ENCODE peak calls at places on chromosome 20, in five cellular contexts. R, I, M, H and O are unnamed samples.

GRCh38 chr20:18252597-18253451 is 35.5 kb upstream of the ZNF133 start:
- DNase-seq in R (peak), I (no peak), M (no peak), H (no peak), O (no peak)

GRCh38 chr20:52313335-52313963 is 121.9 kb upstream of the ZFP64 start:
- DNase-seq in R (peak), I (no peak), M (no peak), H (no peak), O (no peak)

GRCh38 chr20:1478566-1478965 is 11.9 kb upstream of the NSFL1C start:
- DNase-seq in R (peak), I (no peak), M (no peak), H (no peak), O (no peak)

GRCh38 chr20:16360668-16361067 is 212.6 kb downstream of the KIF16B start:
- DNase-seq in R (no peak), I (no peak), M (no peak), H (no peak), O (no peak)

GRCh38 chr20:44572551-44573500 is 9.6 kb upstream of the PKIG start:
- DNase-seq in R (peak), I (no peak), M (no peak), H (no peak), O (no peak)

GRCh38 chr20:9344080-9344920 is 170.1 kb upstream of the LAMP5 start:
- DNase-seq in R (no peak), I (no peak), M (no peak), H (no peak), O (no peak)

GRCh38 chr20:1524004-1524403 is 32.8 kb upstream of the SIRPB2 start:
- DNase-seq in R (no peak), I (no peak), M (no peak), H (peak), O (no peak)

GRCh38 chr20:26208296-26209091 is 511.8 kb upstream of the ZNF337 start:
- DNase-seq in R (peak), I (no peak), M (no peak), H (no peak), O (peak)

GRCh38 chr20:41654884-41655283 is 36.7 kb upstream of the CHD6 start:
- DNase-seq in R (peak), I (no peak), M (no peak), H (peak), O (no peak)

DNA sequence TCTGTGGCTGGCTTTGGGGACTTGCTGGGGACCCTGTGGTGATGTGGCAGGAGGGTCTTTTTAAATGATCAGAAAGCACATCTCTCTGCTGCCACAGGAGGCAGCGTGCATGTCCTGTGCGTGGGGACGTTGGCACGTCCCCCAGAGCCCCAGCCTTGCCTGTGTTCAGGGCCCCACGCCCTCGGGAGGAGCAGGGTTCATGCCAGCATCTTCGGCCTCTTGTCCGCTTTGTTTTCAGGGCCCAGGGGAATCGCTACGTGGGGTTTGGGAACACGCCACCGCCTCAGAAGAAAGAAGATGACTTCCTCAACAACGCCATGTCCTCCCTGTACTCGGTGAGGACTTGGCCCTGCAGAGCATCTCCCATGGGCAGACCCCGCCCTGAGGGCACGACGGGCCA is 6.0 kb downstream of the ARFGAP1 start:
- DNase-seq in R (no peak), I (no peak), M (no peak), H (no peak), O (no peak)
- TF ChIP-seq CTCF in R (no peak), I (no peak), M (no peak), H (peak), O (no peak)

DNA sequence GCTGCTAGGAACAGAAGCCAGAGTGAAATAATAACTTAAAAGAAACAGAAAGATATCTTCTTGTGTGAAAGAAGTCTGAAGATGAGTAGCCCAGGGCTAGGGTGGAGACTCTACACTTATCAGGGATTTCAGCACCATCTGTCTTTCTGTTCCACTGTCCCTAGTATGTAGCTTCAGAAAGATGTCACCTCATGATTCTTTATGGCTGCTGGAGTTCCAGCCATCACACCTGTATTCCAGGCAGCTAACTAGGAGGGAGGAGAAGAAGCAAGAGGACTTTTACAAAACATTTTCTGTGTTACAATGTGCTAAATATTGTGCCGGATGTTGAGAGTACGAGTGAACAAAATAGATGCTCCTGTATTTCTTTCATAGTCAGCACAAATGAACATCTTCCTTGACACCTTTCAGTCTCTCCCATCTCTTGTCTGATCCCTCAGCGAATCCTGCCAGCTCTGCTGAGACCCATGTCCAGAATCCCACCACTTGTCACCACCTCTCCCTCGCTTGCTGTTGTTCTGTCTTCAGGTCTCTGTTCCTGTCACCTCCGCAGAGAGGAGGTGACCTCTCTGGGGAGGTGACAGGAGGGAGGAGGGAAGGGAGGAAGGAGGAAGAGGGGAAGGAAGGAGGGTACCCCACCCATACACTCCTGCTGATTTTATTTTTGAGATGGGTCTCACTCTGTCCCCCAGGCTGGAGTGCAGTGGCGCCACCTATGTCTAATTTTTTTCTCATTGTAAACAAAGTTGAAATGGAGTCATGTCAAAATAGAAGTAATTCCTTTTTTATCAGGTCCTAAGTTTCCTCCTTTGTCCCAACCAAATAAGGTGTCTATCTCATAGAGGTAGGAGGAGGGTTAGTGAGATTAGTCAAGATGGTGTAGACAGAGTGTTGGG is 188.9 kb downstream of the TFAP2C start:
- DNase-seq in R (no peak), I (no peak), M (no peak), H (no peak), O (no peak)
- TF ChIP-seq CTCF in R (no peak), I (no peak), M (no peak), H (peak), O (peak)

DNA sequence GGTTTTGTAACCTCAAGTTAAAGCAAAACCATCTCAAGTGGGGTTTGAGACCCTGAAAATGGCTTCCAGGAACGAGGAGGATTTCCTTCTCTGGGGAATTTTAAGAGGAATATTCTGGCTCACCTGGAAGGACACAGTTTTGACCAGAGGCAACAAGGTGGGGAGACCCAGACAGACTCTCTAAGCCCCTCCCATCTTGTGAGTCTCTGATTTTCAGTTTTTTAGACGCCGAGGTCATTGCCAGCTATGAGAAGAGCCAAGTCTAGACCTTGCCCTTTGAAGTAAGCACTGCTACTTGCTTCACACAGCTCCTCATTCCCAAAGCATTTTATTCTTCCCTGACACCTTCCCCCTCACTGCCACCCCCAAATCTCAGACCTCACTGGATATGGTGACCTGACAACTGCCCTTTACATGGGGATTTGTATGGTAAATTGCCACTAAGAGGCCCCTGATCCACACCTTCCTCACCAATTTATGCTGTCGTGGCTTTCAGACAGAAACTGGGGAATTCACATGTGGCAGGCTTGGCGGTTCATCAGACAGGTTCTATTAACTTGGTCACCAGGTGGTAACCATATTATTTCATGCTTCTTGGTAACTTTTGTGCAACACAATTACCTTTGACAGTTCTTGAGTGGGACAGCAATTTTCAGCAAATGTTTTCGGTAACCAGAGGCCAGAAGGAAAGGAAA is 116.2 kb downstream of the ISM1 start:
- DNase-seq in R (no peak), I (no peak), M (no peak), H (no peak), O (no peak)
- TF ChIP-seq CTCF in R (no peak), I (no peak), M (no peak), H (no peak), O (no peak)

DNA sequence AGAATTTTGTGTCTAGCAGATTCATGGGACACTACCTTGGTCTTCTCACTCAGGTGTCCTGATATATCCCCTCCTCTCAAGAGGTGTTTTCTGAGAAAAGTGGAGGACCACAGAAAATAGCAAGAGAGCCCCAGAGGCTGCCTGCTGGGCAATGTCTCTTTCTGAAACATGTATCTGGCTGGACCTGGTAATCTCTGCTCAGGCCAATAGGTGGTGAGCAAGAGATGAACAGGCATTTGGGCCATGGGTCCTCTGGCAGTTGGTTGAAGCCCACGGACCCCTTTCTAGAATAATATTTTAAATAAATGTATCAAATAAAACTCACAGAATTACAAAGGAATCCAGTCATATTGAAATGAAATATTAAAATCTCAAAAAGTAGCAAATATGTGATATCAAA is 8.8 kb upstream of the THBD start:
- DNase-seq in R (no peak), I (no peak), M (no peak), H (no peak), O (no peak)
- TF ChIP-seq CTCF in R (no peak), I (no peak), M (no peak), H (peak), O (peak)

GRCh38 chr20:42678895-42679294 is 510.8 kb downstream of the PTPRT start:
- DNase-seq in R (peak), I (no peak), M (no peak), H (no peak), O (no peak)
- TF ChIP-seq CTCF in R (peak), I (peak), M (no peak), H (peak), O (no peak)

DNA sequence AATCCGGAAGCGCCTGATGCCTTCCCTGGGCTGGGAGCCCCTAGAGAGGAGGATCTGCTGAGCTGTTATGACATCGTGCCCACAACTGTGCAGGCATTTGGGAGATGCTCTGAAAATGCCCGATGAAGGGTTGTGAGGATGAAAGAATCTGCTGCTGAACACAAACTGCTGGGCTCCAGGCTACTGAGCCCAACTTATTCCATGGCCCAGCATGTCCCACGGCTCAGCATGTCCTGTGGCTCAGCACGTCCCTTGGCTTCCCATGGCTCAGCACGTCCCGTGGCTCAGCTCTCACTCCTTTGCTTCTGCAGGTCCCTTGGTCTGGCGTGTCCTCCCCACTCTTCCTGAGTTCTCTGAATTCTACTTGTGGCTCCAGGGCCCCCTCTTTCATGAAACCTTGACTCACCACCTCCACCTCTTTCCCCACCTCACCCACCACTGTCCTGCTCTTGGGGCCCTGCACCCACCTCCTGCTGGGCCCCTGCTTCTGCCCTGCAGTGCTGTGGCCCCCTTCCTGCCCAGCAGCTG is 80.4 kb downstream of the PHACTR3 start:
- DNase-seq in R (no peak), I (no peak), M (no peak), H (no peak), O (no peak)
- TF ChIP-seq CTCF in R (no peak), I (no peak), M (no peak), H (no peak), O (no peak)

DNA sequence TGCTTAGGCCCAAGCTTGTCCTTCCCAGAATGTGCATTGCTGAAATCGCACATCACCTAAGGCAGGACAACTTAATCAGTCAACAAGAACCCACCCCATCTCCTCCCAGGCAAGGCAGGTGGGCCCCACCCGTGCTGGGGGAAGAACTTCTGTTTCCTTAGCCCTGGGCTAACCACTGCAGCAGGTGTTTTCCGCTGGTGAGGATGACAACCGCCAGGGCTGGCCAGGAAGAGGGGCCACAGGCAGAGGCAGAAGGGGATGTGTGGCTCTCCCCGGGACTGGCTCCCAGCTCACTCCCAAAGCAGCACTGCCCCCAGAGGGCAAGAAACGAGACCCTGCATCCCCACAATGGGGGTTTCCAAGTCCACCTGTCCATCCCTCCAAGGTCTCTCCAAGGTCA is 168.4 kb upstream of the CST7 start:
- DNase-seq in R (no peak), I (no peak), M (no peak), H (no peak), O (peak)
- TF ChIP-seq CTCF in R (no peak), I (no peak), M (no peak), H (no peak), O (no peak)